ENCODE peak calls at places on chromosomes 11 and 22, in seven cellular contexts. R is DND-41, U is hepatic stellate cell, S is ascending aorta, C is mucosa of gallbladder, M is NCI-H1417 treated with DMSO at 0.1 percent for 48 hours, Q is EH. Y is an unnamed sample.

GRCh38 chr11:131817701-131818188 is 447.3 kb downstream of the NTM start:
- DNase-seq in R (no peak), U (no peak), M (no peak), S (no peak), C (no peak), Q (no peak), Y (no peak)

GRCh38 chr11:76644591-76644990 is 26.0 kb downstream of the LRRC32 start:
- DNase-seq in M (no peak), R (no peak), Q (no peak), U (no peak), S (no peak), C (no peak), Y (no peak)

GRCh38 chr22:32622004-32622761 is 147.6 kb downstream of the FBXO7 start:
- DNase-seq in M (no peak), Q (peak; percentile 96), R (no peak), C (peak; percentile 41), U (peak; percentile 88), S (no peak), Y (no peak)

GRCh38 chr11:111976119-111976518 is 39.0 kb downstream of the DIXDC1 start:
- DNase-seq in Q (no peak), S (no peak), M (no peak), C (no peak), R (no peak), U (no peak), Y (no peak)

GRCh38 chr11:45541693-45542434 is 123.6 kb downstream of the CHST1 start:
- DNase-seq in U (no peak), S (no peak), C (no peak), M (no peak), Q (no peak), R (no peak), Y (no peak)

GRCh38 chr22:22959147-22959827 is 71.7 kb downstream of the IGLL5 start:
- DNase-seq in R (peak; percentile 86), S (no peak), M (no peak), U (no peak), C (peak; percentile 87), Q (peak; percentile 71), Y (peak; percentile 74)

GRCh38 chr11:6404341-6405038 is 14.2 kb downstream of the SMPD1 start:
- DNase-seq in C (no peak), U (peak; percentile 71), M (no peak), R (no peak), Q (peak; percentile 64), S (no peak), Y (no peak)

GRCh38 chr11:117696489-117696888 is 100.5 kb downstream of the DSCAML1 start:
- DNase-seq in R (no peak), C (no peak), M (peak; percentile 81), Q (no peak), U (no peak), S (no peak), Y (no peak)

GRCh38 chr22:49515486-49515885 is 312.2 kb downstream of the BRD1 start:
- DNase-seq in U (no peak), S (no peak), R (peak; percentile 18), Q (no peak), M (no peak), C (no peak), Y (no peak)

GRCh38 chr11:86676533-86677154 is 4.2 kb upstream of the ME3 start:
- DNase-seq in C (no peak), Q (peak; percentile 33), S (no peak), R (no peak), U (no peak), M (no peak), Y (no peak)

GRCh38 chr11:128713595-128713994 is 19.7 kb downstream of the FLI1 start:
- DNase-seq in S (no peak), Q (peak; percentile 72), C (no peak), U (no peak), M (no peak), R (no peak), Y (no peak)

GRCh38 chr11:70064011-70064725 is 13.9 kb upstream of the ANO1 start:
- DNase-seq in Q (no peak), C (peak; percentile 6), S (no peak), R (no peak), M (no peak), U (no peak), Y (no peak)

GRCh38 chr11:76233936-76234703 is 27.8 kb upstream of the WNT11 start:
- DNase-seq in M (no peak), U (peak; percentile 61), C (peak; percentile 37), S (peak; percentile 35), R (no peak), Q (peak; percentile 36), Y (no peak)

GRCh38 chr11:96263361-96263763 is 79.6 kb downstream of the MAML2 start:
- DNase-seq in C (no peak), U (peak; percentile 47), Q (peak; percentile 88), S (no peak), R (no peak), M (no peak), Y (no peak)

GRCh38 chr11:128021304-128022006 is 565.9 kb downstream of the ETS1 start:
- DNase-seq in U (no peak), C (peak; percentile 64), M (no peak), S (no peak), R (no peak), Q (peak; percentile 55), Y (no peak)

GRCh38 chr11:116826751-116827431 is 2.8 kb upstream of the APOC3 start:
- DNase-seq in U (no peak), S (no peak), M (no peak), Q (no peak), R (no peak), C (no peak), Y (no peak)

GRCh38 chr11:63023851-63024648 is 8.4 kb upstream of the SLC22A8 start:
- DNase-seq in C (peak; percentile 90), S (peak; percentile 54), U (peak; percentile 82), Q (peak; percentile 74), R (peak; percentile 83), M (no peak), Y (peak; percentile 88)

GRCh38 chr22:45548991-45549736 is 46.5 kb downstream of the FBLN1 start:
- DNase-seq in M (no peak), U (no peak), C (peak; percentile 79), R (no peak), Q (peak; percentile 96), S (peak; percentile 65), Y (no peak)

GRCh38 chr22:43826142-43827093 is 14.3 kb upstream of the EFCAB6 start:
- DNase-seq in R (no peak), C (peak; percentile 22), Q (peak; percentile 54), U (peak; percentile 69), M (no peak), S (no peak), Y (no peak)

GRCh38 chr11:41522391-41522790 is 62.9 kb upstream of the LRRC4C start:
- DNase-seq in M (no peak), U (no peak), S (no peak), Q (peak; percentile 55), C (no peak), R (no peak), Y (no peak)

GRCh38 chr11:9758676-9759518 is 95.0 kb downstream of the SWAP70 start:
- DNase-seq in Q (peak; percentile 84), S (peak; percentile 41), U (peak; percentile 72), M (no peak), C (peak; percentile 59), R (peak; percentile 39), Y (peak; percentile 34)

GRCh38 chr11:68352591-68352990 is 40.2 kb downstream of the LRP5 start:
- DNase-seq in U (no peak), R (no peak), S (no peak), M (no peak), Q (no peak), C (no peak), Y (no peak)

GRCh38 chr11:2310073-2310785 is 8.4 kb downstream of the TSPAN32 start:
- DNase-seq in M (no peak), U (no peak), C (no peak), R (no peak), S (no peak), Q (no peak), Y (no peak)

GRCh38 chr22:38214248-38215056 is 12.7 kb downstream of the MAFF start:
- DNase-seq in U (peak; percentile 77), R (peak; percentile 25), M (no peak), Q (peak; percentile 71), C (peak; percentile 75), S (no peak), Y (peak; percentile 72)

GRCh38 chr11:33257160-33257896 is at the start of gene HIPK3:
- DNase-seq in R (peak; percentile 76), U (peak; percentile 81), S (peak; percentile 24), Q (peak; percentile 85), C (peak; percentile 78), M (peak; percentile 31), Y (peak; percentile 60)

GRCh38 chr11:35142481-35143207 is 3.7 kb downstream of the CD44 start:
- DNase-seq in C (no peak), R (no peak), U (peak; percentile 69), Q (peak; percentile 90), M (no peak), S (no peak), Y (no peak)

GRCh38 chr11:61091373-61092279 is 10.7 kb upstream of the CD5 start:
- DNase-seq in Q (peak; percentile 10), U (no peak), C (no peak), R (no peak), M (no peak), S (no peak), Y (peak; percentile 34)

GRCh38 chr11:121328967-121329653 is 36.5 kb downstream of the SC5D start:
- DNase-seq in M (no peak), U (no peak), S (no peak), R (peak; percentile 43), C (no peak), Q (no peak), Y (no peak)

GRCh38 chr22:50438305-50439275 is 36.2 kb downstream of the SBF1 start:
- DNase-seq in S (peak; percentile 7), Q (no peak), R (no peak), U (no peak), M (no peak), C (no peak), Y (no peak)

GRCh38 chr22:44180706-44181032 is at the start of gene PARVG:
- DNase-seq in Q (no peak), C (no peak), R (no peak), S (no peak), U (no peak), M (no peak), Y (peak; percentile 24)

GRCh38 chr11:494761-495536 is 12.1 kb downstream of the RNH1 start:
- DNase-seq in M (no peak), S (no peak), Q (no peak), U (no peak), C (no peak), R (no peak), Y (no peak)

GRCh38 chr11:65560555-65561418 is 2.6 kb upstream of the LTBP3 start:
- DNase-seq in S (no peak), U (peak; percentile 71), Q (peak; percentile 81), R (no peak), M (no peak), C (no peak), Y (no peak)

GRCh38 chr11:130217133-130217631 is 57.6 kb downstream of the ST14 start:
- DNase-seq in C (peak; percentile 9), U (no peak), R (no peak), M (no peak), S (no peak), Q (no peak), Y (no peak)

GRCh38 chr22:43260818-43261217 is 73.9 kb upstream of the TTLL12 start:
- DNase-seq in R (no peak), Q (no peak), C (no peak), U (no peak), M (no peak), S (no peak), Y (no peak)

GRCh38 chr11:61343792-61344745 is 11.0 kb downstream of the TKFC start:
- DNase-seq in Q (no peak), U (no peak), S (no peak), C (no peak), R (no peak), M (no peak), Y (no peak)

GRCh38 chr11:70532728-70533127 is 134.4 kb downstream of the CTTN start:
- DNase-seq in C (no peak), R (no peak), U (no peak), M (no peak), S (no peak), Q (no peak), Y (no peak)

Y was measured in T-helper 9 cell.